ENCODE peak calls at places on chromosomes 3 and 15, in five cellular contexts. S is CD4-positive, alpha-beta T cell; Y is right lobe of liver; Q is adrenal gland; R is breast epithelium. H is an unnamed sample. For H3K9me3, the result is how much of the 10 kb centered on the place peaks cover.

GRCh38 chr3:129161860-129162271 is 1.0 kb upstream of the ISY1 start:
- DNase-seq in Y (no peak), S (no peak), Q (peak), R (no peak), H (peak)

GRCh38 chr3:115996420-115997108 is 373.3 kb downstream of the GAP43 start:
- DNase-seq in Y (no peak), Q (no peak), S (no peak), R (no peak), H (no peak)

GRCh38 chr3:135103913-135104312 is 308.9 kb downstream of the EPHB1 start:
- DNase-seq in Y (no peak), R (no peak), S (no peak), Q (no peak), H (no peak)

GRCh38 chr3:158313344-158313927 is 203.5 kb downstream of the RSRC1 start:
- DNase-seq in Y (no peak), S (no peak), R (no peak), Q (no peak), H (no peak)

GRCh38 chr15:43465105-43465504 is 27.9 kb downstream of the TP53BP1 start:
- DNase-seq in S (no peak), R (no peak), Q (no peak), Y (no peak), H (no peak)

GRCh38 chr3:109548192-109548938 is 211.0 kb upstream of the DPPA4 start:
- DNase-seq in Q (no peak), S (no peak), Y (no peak), R (no peak), H (no peak)

GRCh38 chr3:51538115-51538458 is 432 bp upstream of the RAD54L2 start:
- DNase-seq in Y (no peak), S (no peak), R (no peak), Q (no peak), H (no peak)

GRCh38 chr3:197511853-197512635 is 43.7 kb downstream of the BDH1 start:
- DNase-seq in Q (no peak), Y (no peak), R (no peak), S (no peak), H (no peak)

GRCh38 chr3:102299125-102299877 is 135.5 kb upstream of the ZPLD1 start:
- DNase-seq in R (no peak), S (no peak), Q (no peak), Y (no peak), H (no peak)

GRCh38 chr3:135513106-135514063 is 452.1 kb upstream of the PPP2R3A start:
- DNase-seq in Q (peak), R (no peak), S (no peak), Y (no peak), H (no peak)

GRCh38 chr15:69573815-69574472 is 121.3 kb downstream of the RPLP1 start:
- DNase-seq in Y (no peak), R (no peak), Q (no peak), S (no peak), H (no peak)

GRCh38 chr3:78101363-78101762 is 1061.5 kb downstream of the ROBO2 start:
- DNase-seq in Q (no peak), Y (no peak), R (no peak), S (no peak), H (no peak)

GRCh38 chr15:42858540-42858939 is 62.0 kb downstream of the TTBK2 start:
- DNase-seq in Y (no peak), R (no peak), Q (no peak), S (no peak), H (no peak)

GRCh38 chr3:127629462-127630403 is 748 bp downstream of the PODXL2 start:
- DNase-seq in Q (peak), R (no peak), Y (no peak), S (peak), H (no peak)

GRCh38 chr15:48559270-48559669 is 86.2 kb downstream of the FBN1 start:
- DNase-seq in Y (no peak), R (no peak), S (no peak), Q (peak), H (no peak)

GRCh38 chr15:33086500-33087141 is 107.9 kb downstream of the FMN1 start:
- DNase-seq in Y (no peak), Q (no peak), S (no peak), R (no peak), H (no peak)

GRCh38 chr3:57791245-57791644 is 35.1 kb downstream of the SLMAP start:
- DNase-seq in S (no peak), Q (no peak), Y (no peak), R (no peak), H (no peak)

GRCh38 chr15:85871545-85871944 is 76.8 kb upstream of the KLHL25 start:
- DNase-seq in R (no peak), S (no peak), Q (no peak), Y (no peak), H (no peak)

GRCh38 chr3:172606021-172606420 is 82.8 kb upstream of the TNFSF10 start:
- DNase-seq in R (no peak), S (no peak), Y (no peak), Q (no peak), H (no peak)

GRCh38 chr15:81729340-81729739 is 316.5 kb downstream of the MEX3B start:
- DNase-seq in R (no peak), Q (no peak), Y (no peak), S (no peak), H (no peak)
- H3K9me3 ChIP-seq in R (under half), Q (under half), Y (under half), S (under half), H (under half)

GRCh38 chr3:908839-909238 is 184.0 kb upstream of the CNTN6 start:
- DNase-seq in S (no peak), Y (no peak), Q (no peak), R (no peak), H (no peak)

GRCh38 chr3:901953-902778 is 190.7 kb upstream of the CNTN6 start:
- DNase-seq in S (no peak), Q (no peak), Y (no peak), R (no peak), H (no peak)

GRCh38 chr3:906739-907138 is 186.1 kb upstream of the CNTN6 start:
- DNase-seq in Y (no peak), S (no peak), Q (no peak), R (no peak), H (no peak)

GRCh38 chr3:905217-905616 is 187.6 kb upstream of the CNTN6 start:
- DNase-seq in Y (no peak), S (no peak), Q (no peak), R (no peak), H (no peak)
- H3K9me3 ChIP-seq in Y (under half), S (under half), Q (under half), R (under half), H (under half)

DNA sequence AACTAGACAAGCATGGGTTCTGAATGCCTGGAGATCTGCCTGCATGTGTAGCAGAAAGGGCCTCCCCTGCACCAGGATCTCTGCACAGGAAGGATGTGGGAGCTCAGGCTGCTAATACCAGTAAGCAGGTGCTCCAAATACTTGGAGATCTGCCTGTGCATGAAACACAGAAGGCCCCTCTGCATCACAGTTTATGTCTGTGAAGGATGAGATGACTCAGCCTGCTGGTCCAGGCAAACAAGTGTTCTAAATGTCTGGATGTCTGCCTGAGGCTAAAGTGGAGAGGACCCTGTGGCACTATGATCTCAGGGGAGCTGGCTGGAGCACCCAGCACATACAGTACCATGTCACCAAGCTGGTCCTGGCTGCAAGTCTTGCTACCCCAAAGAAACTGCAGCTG is 678.8 kb downstream of the MCTP2 start:
- DNase-seq in Y (no peak), R (no peak), Q (no peak), S (no peak), H (no peak)
- H3K9me3 ChIP-seq in Y (under half), R (under half), Q (under half), S (under half), H (half or more)

GRCh38 chr3:31639828-31640227 is 107.1 kb downstream of the STT3B start:
- DNase-seq in Q (no peak), S (no peak), Y (no peak), R (no peak), H (no peak)

GRCh38 chr3:31648286-31648968 is 115.7 kb downstream of the STT3B start:
- DNase-seq in Q (no peak), R (no peak), Y (no peak), S (no peak), H (no peak)

GRCh38 chr3:31645233-31645632 is 112.5 kb downstream of the STT3B start:
- DNase-seq in R (no peak), S (no peak), Y (no peak), Q (no peak), H (no peak)
- H3K9me3 ChIP-seq in R (under half), S (under half), Y (under half), Q (under half), H (under half)

DNA sequence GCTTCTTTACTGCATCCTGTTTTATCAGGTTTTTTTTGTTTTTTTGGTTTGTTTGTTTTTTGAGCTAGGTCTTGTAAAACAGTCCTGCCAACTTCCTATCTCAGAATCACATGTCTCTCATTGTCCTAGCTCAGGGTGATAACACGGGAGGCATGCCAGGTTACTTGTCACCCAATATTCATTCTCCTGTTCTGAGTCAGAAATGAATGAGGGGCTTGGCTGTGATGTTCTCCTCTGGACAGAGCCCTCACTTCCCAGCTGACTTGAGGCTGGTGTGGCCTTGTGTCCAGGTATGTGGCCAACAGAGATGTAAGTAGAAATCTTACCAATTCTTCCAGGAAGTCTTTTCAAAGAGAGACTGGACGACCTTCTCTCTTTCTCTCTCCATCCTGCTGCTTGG is 317.0 kb downstream of the GABRB3 start:
- DNase-seq in S (no peak), R (no peak), Q (no peak), Y (no peak), H (no peak)
- H3K9me3 ChIP-seq in S (under half), R (under half), Q (under half), Y (under half), H (under half)

DNA sequence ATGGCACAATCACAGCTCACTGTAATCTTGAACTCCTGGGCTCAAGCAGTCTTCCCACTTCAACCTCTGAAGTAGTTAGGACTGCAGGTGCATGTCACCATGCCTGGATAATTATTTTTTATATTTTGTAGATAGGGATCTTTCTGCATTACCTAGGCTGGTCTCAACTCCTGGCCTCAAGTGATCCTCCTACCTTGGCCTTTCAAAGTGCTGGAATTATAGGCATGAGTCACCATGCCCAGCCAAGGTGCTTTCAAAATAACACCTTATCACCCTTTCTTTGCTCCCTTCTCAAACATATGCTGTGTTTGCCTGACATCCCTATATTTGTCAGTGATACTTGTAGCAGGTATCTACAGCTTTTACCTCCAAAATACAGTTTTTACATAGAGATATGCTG is 242.0 kb upstream of the ARRDC4 start:
- DNase-seq in Q (no peak), R (no peak), Y (no peak), S (no peak), H (no peak)
- H3K9me3 ChIP-seq in Q (under half), R (under half), Y (under half), S (under half), H (under half)

DNA sequence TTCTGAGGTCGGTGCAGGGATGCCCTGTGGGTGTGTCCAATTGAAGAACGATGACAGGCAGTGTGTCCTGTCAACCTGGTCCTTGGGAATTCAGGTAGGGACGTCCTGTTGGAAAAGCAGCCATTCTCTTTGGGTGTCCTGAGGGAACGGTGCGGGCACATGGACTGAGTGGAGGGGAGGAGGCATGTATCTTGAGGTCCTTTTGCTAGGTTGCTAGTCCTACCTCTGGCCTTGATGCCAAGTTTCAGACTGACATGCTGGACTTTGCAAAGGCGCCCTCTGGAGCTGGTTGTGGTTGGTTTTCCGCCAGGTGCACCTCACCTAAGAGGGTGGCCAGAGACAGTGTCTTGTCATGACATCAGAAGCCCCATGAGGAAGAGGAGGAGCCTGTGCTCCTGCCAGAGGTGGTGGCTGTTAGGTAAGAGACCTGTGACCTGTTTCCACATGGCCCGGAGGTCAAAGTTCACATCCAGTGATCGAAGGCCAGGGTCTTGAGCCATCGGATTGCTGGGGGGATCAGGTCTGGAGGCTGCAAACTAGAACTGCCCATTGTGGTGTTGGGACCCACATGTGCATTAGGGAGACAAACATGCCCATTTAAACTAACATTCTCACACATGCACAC is 106.3 kb downstream of the SNRPN start:
- DNase-seq in S (no peak), R (peak), Q (peak), Y (no peak), H (peak)
- H3K9me3 ChIP-seq in S (half or more), R (half or more), Q (half or more), Y (half or more), H (half or more)

GRCh38 chr3:42314411-42314810 is 48.4 kb upstream of the CCK start:
- DNase-seq in R (no peak), Y (no peak), Q (no peak), S (no peak), H (no peak)
- H3K9me3 ChIP-seq in R (under half), Y (under half), Q (under half), S (under half), H (under half)

DNA sequence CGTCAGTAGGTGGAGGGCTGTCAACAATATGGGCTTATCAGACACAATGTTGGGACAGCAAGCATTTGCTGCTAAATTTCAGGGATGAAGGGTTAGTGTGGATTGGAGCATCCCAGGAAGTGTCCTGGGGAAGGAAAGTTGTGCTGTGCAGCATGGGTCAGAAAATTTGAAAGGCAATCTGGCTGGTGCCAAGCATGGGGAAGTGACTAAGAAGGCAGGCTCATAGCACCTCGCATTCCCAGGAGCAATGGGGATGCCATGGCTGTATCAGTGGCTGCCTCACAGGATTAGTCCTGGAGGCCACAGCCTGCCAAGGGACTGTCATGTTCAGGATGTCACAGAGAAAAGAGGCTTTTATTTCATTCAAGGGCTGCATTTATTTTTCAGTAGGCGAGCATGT is 322.4 kb upstream of the TRIM42 start:
- DNase-seq in R (no peak), S (no peak), Y (no peak), Q (no peak), H (no peak)
- H3K9me3 ChIP-seq in R (under half), S (under half), Y (under half), Q (under half), H (under half)

H was measured in spleen.